ENCODE peak calls at places on chromosomes 16 and 17, in four cellular contexts. Q, U, I and O are unnamed samples.

GRCh38 chr16:58201163-58201562 is 3.3 kb upstream of the CSNK2A2 start:
- DNase-seq in Q (no peak), U (no peak), I (no peak), O (peak)

GRCh38 chr16:89166696-89167424 is 4.7 kb upstream of the CDH15 start:
- DNase-seq in Q (peak), U (no peak), I (no peak), O (no peak)

GRCh38 chr16:50025544-50025931 is 513 bp downstream of the CNEP1R1 start:
- DNase-seq in Q (peak), U (peak), I (peak), O (peak)

GRCh38 chr17:65557349-65558310 is 3.8 kb downstream of the AXIN2 start:
- DNase-seq in Q (peak), U (no peak), I (no peak), O (no peak)

GRCh38 chr17:2996208-2996855 is 67.1 kb downstream of the OR1D5 start:
- DNase-seq in Q (peak), U (no peak), I (no peak), O (no peak)

GRCh38 chr16:50386139-50386538 is 17.4 kb upstream of the BRD7 start:
- DNase-seq in Q (peak), U (no peak), I (no peak), O (no peak)

GRCh38 chr17:63486317-63487013 is 9.6 kb downstream of the ACE start:
- DNase-seq in Q (no peak), U (no peak), I (no peak), O (no peak)

GRCh38 chr17:72165202-72165972 is 44.6 kb downstream of the SOX9 start:
- DNase-seq in Q (no peak), U (no peak), I (no peak), O (no peak)

GRCh38 chr17:3944485-3945388 is 19.5 kb downstream of the ATP2A3 start:
- DNase-seq in Q (peak), U (peak), I (peak), O (peak)

GRCh38 chr17:68355093-68355492 is 63.8 kb downstream of the ARSG start:
- DNase-seq in Q (peak), U (no peak), I (no peak), O (peak)

GRCh38 chr16:48184681-48185080 is 28.9 kb upstream of the ABCC12 start:
- DNase-seq in Q (no peak), U (no peak), I (no peak), O (peak)

GRCh38 chr17:19378416-19379293 is at the start of gene MAPK7:
- DNase-seq in Q (no peak), U (no peak), I (no peak), O (no peak)

GRCh38 chr17:79621151-79621940 is 10.5 kb upstream of the RBFOX3 start:
- DNase-seq in Q (no peak), U (no peak), I (no peak), O (no peak)

GRCh38 chr16:17149904-17150483 is 320.8 kb downstream of the XYLT1 start:
- DNase-seq in Q (peak), U (no peak), I (no peak), O (no peak)

GRCh38 chr17:30375661-30376060 is 3.1 kb upstream of the CPD start:
- DNase-seq in Q (peak), U (no peak), I (no peak), O (no peak)